ENCODE peak calls at places on chromosomes 1 and 21, in four cellular contexts. X is aorta; S is CD8-positive, alpha-beta T cell; N is upper lobe of right lung. P is an unnamed sample.

GRCh38 chr1:198763298-198763714 is 124.5 kb downstream of the PTPRC start:
- DNase-seq in X (no peak), S (no peak), N (no peak), P (peak; percentile 2)

GRCh38 chr1:199774433-199775089 is 252.9 kb upstream of the NR5A2 start:
- DNase-seq in N (no peak), X (no peak), S (no peak), P (no peak)

GRCh38 chr1:187819081-187819480 is 990.3 kb downstream of the PLA2G4A start:
- DNase-seq in N (no peak), X (no peak), S (no peak), P (no peak)

GRCh38 chr1:115459161-115459560 is 121.1 kb upstream of the NGF start:
- DNase-seq in X (no peak), S (no peak), N (no peak), P (no peak)

GRCh38 chr1:179779645-179780272 is 36.7 kb downstream of the FAM163A start:
- DNase-seq in S (no peak), N (no peak), X (no peak), P (no peak)

GRCh38 chr1:156839426-156840109 is 19.3 kb downstream of the INSRR start:
- DNase-seq in N (no peak), S (no peak), X (peak; percentile 22), P (no peak)

GRCh38 chr1:153783233-153784190 is 8.3 kb downstream of the SLC27A3 start:
- DNase-seq in S (peak; percentile 89), X (peak; percentile 95), N (peak; percentile 96), P (peak; percentile 71)

GRCh38 chr21:25370311-25370744 is 237.0 kb downstream of the MRPL39 start:
- DNase-seq in X (peak; percentile 49), N (no peak), S (no peak), P (no peak)

GRCh38 chr21:42172596-42173483 is 46.1 kb upstream of the ABCG1 start:
- DNase-seq in X (no peak), N (peak; percentile 58), S (no peak), P (no peak)

GRCh38 chr1:204314209-204314892 is 45.4 kb downstream of the PLEKHA6 start:
- DNase-seq in S (no peak), X (no peak), N (no peak), P (no peak)

GRCh38 chr1:58816747-58817221 is 32.9 kb upstream of the JUN start:
- DNase-seq in N (no peak), X (no peak), S (no peak), P (no peak)

GRCh38 chr21:44024257-44024656 is 12.1 kb downstream of the TRAPPC10 start:
- DNase-seq in X (peak; percentile 10), N (no peak), S (no peak), P (no peak)

GRCh38 chr1:12426030-12426429 is 192.0 kb downstream of the DHRS3 start:
- DNase-seq in X (peak; percentile 53), N (no peak), S (no peak), P (no peak)

GRCh38 chr21:43716376-43717165 is 2.4 kb upstream of the PDXK start:
- DNase-seq in N (no peak), S (no peak), X (no peak), P (no peak)

GRCh38 chr21:16775056-16775455 is 737.8 kb upstream of the CXADR start:
- DNase-seq in S (no peak), X (no peak), N (no peak), P (no peak)

GRCh38 chr1:178940022-178940765 is 69.3 kb upstream of the ANGPTL1 start:
- DNase-seq in N (no peak), X (no peak), S (no peak), P (no peak)

GRCh38 chr1:53111073-53111556 is 31.3 kb downstream of the SLC1A7 start:
- DNase-seq in X (no peak), N (no peak), S (no peak), P (no peak)

GRCh38 chr1:93801471-93801870 is 77.5 kb downstream of the DNTTIP2 start:
- DNase-seq in X (no peak), S (no peak), N (no peak), P (no peak)

GRCh38 chr1:3931310-3931700 is 31.2 kb upstream of the C1orf174 start:
- DNase-seq in S (no peak), X (no peak), N (peak; percentile 53), P (no peak)

GRCh38 chr21:31340942-31341487 is 3.0 kb downstream of the TIAM1 start:
- DNase-seq in S (no peak), N (no peak), X (no peak), P (no peak)

GRCh38 chr1:62082456-62083363 is 111.9 kb upstream of the L1TD1 start:
- DNase-seq in N (no peak), X (no peak), S (peak; percentile 10), P (no peak)

DNA sequence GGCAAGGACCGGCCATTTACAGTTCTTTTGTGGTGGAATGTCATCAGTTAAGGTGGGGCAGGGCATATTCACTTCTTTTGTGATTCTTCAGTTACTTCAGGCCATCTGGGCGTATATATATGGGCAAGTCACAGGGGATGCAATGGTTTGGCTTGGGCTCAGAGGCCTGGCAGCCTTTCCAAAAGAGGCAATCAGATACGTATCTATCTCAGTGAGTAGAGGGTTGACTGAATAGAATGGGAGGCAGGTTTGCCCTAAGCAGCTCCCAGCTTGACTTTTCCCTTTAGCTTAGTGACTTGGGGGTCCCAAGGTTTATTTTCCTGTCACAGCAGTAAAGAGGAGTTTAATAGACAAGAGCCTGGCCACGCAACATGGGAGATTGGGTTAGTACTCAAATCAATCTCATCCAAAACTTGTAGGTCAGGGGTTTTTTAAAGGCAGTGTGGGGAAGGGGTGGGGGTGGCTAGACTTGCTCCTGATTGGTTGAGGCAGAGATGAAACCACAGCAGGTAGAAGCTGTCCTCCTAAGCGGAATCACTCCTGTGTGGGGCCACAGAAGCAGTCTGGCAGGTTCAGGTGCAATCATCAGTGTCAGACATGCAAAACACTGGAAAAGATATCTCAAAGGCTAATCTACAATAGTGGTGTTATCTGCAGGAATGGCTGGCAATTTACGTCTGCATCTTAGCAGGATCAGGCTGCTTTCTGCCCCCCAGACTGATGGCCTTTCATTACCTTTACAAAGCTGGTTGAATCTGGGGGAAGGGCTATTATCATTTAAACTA is 112.9 kb downstream of the TLR5 start:
- DNase-seq in S (no peak), N (no peak), X (no peak), P (no peak)
- H3K4me3 ChIP-seq in S (no peak overlapping the region), N (no peak overlapping the region), X (no peak overlapping the region), P (no peak overlapping the region)

GRCh38 chr1:229855999-229856650 is 210.9 kb upstream of the GALNT2 start:
- DNase-seq in N (no peak), S (peak; percentile 11), X (no peak), P (no peak)
- H3K4me3 ChIP-seq in N (no peak overlapping the region), S (peak overlapping the region; percentile 20), X (no peak overlapping the region), P (no peak overlapping the region)

DNA sequence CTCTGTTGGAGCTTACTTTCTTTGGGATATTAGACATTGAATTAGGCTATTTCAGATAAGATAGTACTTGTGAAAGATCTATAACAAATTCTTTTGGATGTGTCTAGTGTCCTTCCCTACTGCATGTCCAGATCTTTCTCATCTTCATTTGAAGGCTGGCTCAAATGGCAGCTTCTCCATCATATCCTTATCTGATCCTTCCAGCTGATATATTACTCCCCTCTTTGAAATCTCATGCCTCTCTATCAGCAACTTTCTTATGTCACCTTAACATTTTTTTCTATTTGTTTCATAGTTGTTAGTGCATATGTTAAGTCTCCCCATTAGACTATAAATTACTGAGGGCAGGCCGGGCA is 17.5 kb downstream of the CAP1 start:
- DNase-seq in S (no peak), X (no peak), N (no peak), P (no peak)
- H3K4me3 ChIP-seq in S (no peak overlapping the region), X (no peak overlapping the region), N (no peak overlapping the region), P (no peak overlapping the region)

GRCh38 chr1:186708578-186709203 is 28.5 kb upstream of the PTGS2 start:
- DNase-seq in S (no peak), X (no peak), N (no peak), P (no peak)
- H3K4me3 ChIP-seq in S (no peak overlapping the region), X (no peak overlapping the region), N (no peak overlapping the region), P (no peak overlapping the region)

GRCh38 chr21:45130324-45130774 is 56.0 kb downstream of the ADARB1 start:
- DNase-seq in X (no peak), N (no peak), S (no peak), P (no peak)
- H3K4me3 ChIP-seq in X (no peak overlapping the region), N (peak overlapping the region; percentile 12), S (no peak overlapping the region), P (peak overlapping the region; percentile 4)

GRCh38 chr1:110346690-110347089 is 7.5 kb downstream of the RBM15 start:
- DNase-seq in S (no peak), N (no peak), X (no peak), P (no peak)

GRCh38 chr1:110347182-110347893 is 8.2 kb downstream of the RBM15 start:
- DNase-seq in S (no peak), N (no peak), X (no peak), P (no peak)

GRCh38 chr1:110348771-110349170 is 9.6 kb downstream of the RBM15 start:
- DNase-seq in X (no peak), S (no peak), N (no peak), P (no peak)

GRCh38 chr1:110348050-110348449 is 8.9 kb downstream of the RBM15 start:
- DNase-seq in X (no peak), N (no peak), S (no peak), P (no peak)

GRCh38 chr1:110350360-110350759 is 11.2 kb downstream of the RBM15 start:
- DNase-seq in S (no peak), N (no peak), X (no peak), P (no peak)
- H3K4me3 ChIP-seq in S (no peak overlapping the region), N (no peak overlapping the region), X (no peak overlapping the region), P (no peak overlapping the region)

GRCh38 chr1:226940029-226940805 is at the start of gene COQ8A:
- DNase-seq in X (peak; percentile 99), S (peak; percentile 98), N (peak; percentile 100), P (peak; percentile 98)

GRCh38 chr1:226939439-226940028 is 560 bp upstream of the COQ8A start:
- DNase-seq in X (peak; percentile 82), S (no peak), N (peak; percentile 89), P (no peak)

GRCh38 chr1:226940806-226941067 is 643 bp downstream of the COQ8A start:
- DNase-seq in X (no peak), S (no peak), N (no peak), P (no peak)

GRCh38 chr1:226938903-226939438 is 1.1 kb upstream of the COQ8A start:
- DNase-seq in N (no peak), X (no peak), S (no peak), P (no peak)

GRCh38 chr1:226937940-226938725 is 2.0 kb upstream of the COQ8A start:
- DNase-seq in S (no peak), X (no peak), N (no peak), P (no peak)
- H3K4me3 ChIP-seq in S (no peak overlapping the region), X (no peak overlapping the region), N (no peak overlapping the region), P (no peak overlapping the region)

GRCh38 chr1:19715334-19716203 is 50.9 kb downstream of the HTR6 start:
- DNase-seq in N (peak; percentile 94), S (peak; percentile 67), X (peak; percentile 95), P (peak; percentile 93)
- H3K4me3 ChIP-seq in N (no peak overlapping the region), S (no peak overlapping the region), X (no peak overlapping the region), P (no peak overlapping the region)